ENCODE peak calls at places on chromosomes 5 and 9, in seven cellular contexts. C is body of pancreas; H is CD4-positive, alpha-beta memory T cell; T is effector memory CD4-positive, alpha-beta T cell; D is HCT116; Q is substantia nigra; Y is K562. G is an unnamed sample.
A peak's percentile ranks its signal among the peaks of the same experiment; 100 is the strongest.

GRCh38 chr9:93669116-93669957 is 93.0 kb downstream of the PHF2 start:
- DNase-seq in C (peak; percentile 9), H (no peak), T (no peak), D (no peak), Q (no peak), Y (no peak), G (no peak)

GRCh38 chr5:1185038-1185651 is 16.2 kb upstream of the SLC6A19 start:
- DNase-seq in C (no peak), H (no peak), T (no peak), D (no peak), Q (no peak), Y (no peak), G (no peak)

GRCh38 chr5:136364307-136364706 is 1.0 kb downstream of the TRPC7 start:
- DNase-seq in C (no peak), H (no peak), T (no peak), D (no peak), Q (no peak), Y (peak; percentile 32), G (no peak)

GRCh38 chr9:83130541-83130940 is 67.6 kb upstream of the RASEF start:
- DNase-seq in C (peak; percentile 32), H (no peak), T (no peak), D (no peak), Q (no peak), Y (no peak), G (no peak)

GRCh38 chr5:463301-463700 is 20.3 kb downstream of the EXOC3 start:
- DNase-seq in C (no peak), H (no peak), T (no peak), D (no peak), Q (no peak), Y (no peak), G (no peak)

GRCh38 chr9:87270241-87271234 is 227.1 kb upstream of the DAPK1 start:
- DNase-seq in C (peak; percentile 50), H (no peak), T (no peak), D (no peak), Q (no peak), Y (no peak), G (no peak)

GRCh38 chr5:170338933-170339779 is 41.6 kb upstream of the LCP2 start:
- DNase-seq in C (no peak), H (peak; percentile 72), T (peak; percentile 49), D (peak; percentile 13), Q (no peak), Y (peak; percentile 51), G (no peak)

GRCh38 chr5:142508630-142509425 is 177.1 kb downstream of the FGF1 start:
- DNase-seq in C (no peak), H (no peak), T (no peak), D (no peak), Q (no peak), Y (no peak), G (no peak)

GRCh38 chr9:113541019-113541900 is 77.7 kb downstream of the RGS3 start:
- DNase-seq in C (peak; percentile 45), H (no peak), T (no peak), D (peak; percentile 54), Q (peak; percentile 69), Y (peak; percentile 86), G (peak; percentile 33)

GRCh38 chr9:31210982-31211570 is 1173.4 kb upstream of the ACO1 start:
- DNase-seq in C (no peak), H (no peak), T (no peak), D (no peak), Q (no peak), Y (no peak), G (no peak)

GRCh38 chr5:96538831-96539250 is 105.8 kb upstream of the PCSK1 start:
- DNase-seq in C (no peak), H (peak; percentile 19), T (no peak), D (no peak), Q (no peak), Y (no peak), G (no peak)

GRCh38 chr9:89622933-89623861 is 18.4 kb downstream of the GADD45G start:
- DNase-seq in C (peak; percentile 75), H (no peak), T (no peak), D (no peak), Q (no peak), Y (no peak), G (no peak)

GRCh38 chr9:3916420-3916819 is 383.4 kb downstream of the GLIS3 start:
- DNase-seq in C (no peak), H (no peak), T (no peak), D (no peak), Q (no peak), Y (no peak), G (no peak)

GRCh38 chr9:116320180-116320799 is 166.7 kb downstream of the PAPPA start:
- DNase-seq in C (no peak), H (no peak), T (no peak), D (no peak), Q (no peak), Y (no peak), G (no peak)

GRCh38 chr5:95554647-95555548 is at the start of the genes ARSK and SKIC3:
- DNase-seq in C (peak; percentile 97), H (peak; percentile 98), T (peak; percentile 85), D (peak; percentile 98), Q (peak; percentile 96), Y (peak; percentile 86), G (peak; percentile 93)

GRCh38 chr9:127207734-127208410 is 56.7 kb upstream of the GARNL3 start:
- DNase-seq in C (no peak), H (no peak), T (no peak), D (no peak), Q (no peak), Y (no peak), G (no peak)

GRCh38 chr9:133246507-133247390 is 28.3 kb downstream of the ABO start:
- DNase-seq in C (no peak), H (no peak), T (no peak), D (no peak), Q (no peak), Y (no peak), G (no peak)

GRCh38 chr5:179267671-179268071 is 77.6 kb downstream of the ADAMTS2 start:
- DNase-seq in C (peak; percentile 9), H (no peak), T (no peak), D (no peak), Q (no peak), Y (no peak), G (no peak)

DNA sequence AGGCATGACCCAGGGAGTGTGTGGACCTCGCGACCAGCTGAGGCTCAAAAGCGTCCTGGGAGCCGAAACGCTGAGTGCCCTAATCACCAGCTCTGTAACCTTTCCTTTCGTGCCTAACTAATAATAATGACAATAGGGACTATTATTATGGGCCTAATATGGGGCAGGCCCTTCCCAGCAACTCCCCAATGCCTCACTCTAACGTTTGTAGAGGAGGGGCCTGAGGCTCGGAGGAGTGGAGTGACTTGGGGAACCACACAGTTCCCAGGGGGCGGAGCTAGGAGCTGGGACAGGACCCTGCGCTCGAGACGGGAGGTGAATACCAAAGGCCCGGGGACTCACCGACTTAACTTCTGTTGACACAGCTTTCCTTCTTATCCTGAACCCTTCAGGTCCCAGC is 922 bp upstream of the IER5L start:
- DNase-seq in C (no peak), H (no peak), T (no peak), D (no peak), Q (no peak), Y (peak; percentile 26), G (no peak)
- H3K27ac ChIP-seq in C (no peak overlapping the region), H (no peak overlapping the region), T (no peak overlapping the region), D (peak overlapping the region; percentile 98), Q (no peak overlapping the region), Y (no peak overlapping the region), G (no peak overlapping the region)

GRCh38 chr5:154755361-154756202 is at the start of gene LARP1:
- DNase-seq in C (peak; percentile 46), H (no peak), T (no peak), D (no peak), Q (no peak), Y (no peak), G (no peak)

GRCh38 chr5:154751854-154752253 is 3.3 kb upstream of the LARP1 start:
- DNase-seq in C (no peak), H (no peak), T (no peak), D (no peak), Q (no peak), Y (no peak), G (no peak)

GRCh38 chr5:154756203-154756870 is 1.2 kb downstream of the LARP1 start:
- DNase-seq in C (peak; percentile 63), H (no peak), T (peak; percentile 5), D (no peak), Q (peak; percentile 56), Y (peak; percentile 67), G (peak; percentile 48)

GRCh38 chr5:154754460-154755360 is 467 bp upstream of the LARP1 start:
- DNase-seq in C (peak; percentile 99), H (peak; percentile 99), T (peak; percentile 97), D (peak; percentile 97), Q (peak; percentile 97), Y (peak; percentile 94), G (peak; percentile 96)

DNA sequence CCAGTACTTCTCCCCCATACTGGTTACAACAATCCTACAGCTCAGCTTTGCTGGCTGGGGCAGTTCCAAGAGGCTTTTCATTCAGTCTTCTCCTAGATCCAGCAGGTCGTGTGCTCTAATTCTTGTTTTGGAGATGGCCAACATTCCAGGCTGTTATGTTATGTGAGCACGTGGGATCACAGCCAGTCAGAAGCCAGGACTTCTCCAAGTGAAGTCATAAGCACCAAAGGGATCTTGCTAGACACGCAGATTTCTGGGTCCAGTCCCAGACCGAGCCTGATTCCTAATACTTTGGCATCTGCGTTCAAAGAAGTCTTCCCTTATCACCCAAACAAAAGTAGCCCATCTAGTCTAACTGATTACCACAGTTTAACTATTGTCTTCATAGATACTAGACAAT is 1.4 kb upstream of the LARP1 start:
- DNase-seq in C (peak; percentile 72), H (no peak), T (no peak), D (no peak), Q (peak; percentile 33), Y (no peak), G (no peak)
- H3K27ac ChIP-seq in C (peak overlapping the region; percentile 98), H (peak overlapping the region; percentile 92), T (peak overlapping the region; percentile 87), D (peak overlapping the region; percentile 95), Q (no peak overlapping the region), Y (peak overlapping the region; percentile 99), G (peak overlapping the region; percentile 93)

DNA sequence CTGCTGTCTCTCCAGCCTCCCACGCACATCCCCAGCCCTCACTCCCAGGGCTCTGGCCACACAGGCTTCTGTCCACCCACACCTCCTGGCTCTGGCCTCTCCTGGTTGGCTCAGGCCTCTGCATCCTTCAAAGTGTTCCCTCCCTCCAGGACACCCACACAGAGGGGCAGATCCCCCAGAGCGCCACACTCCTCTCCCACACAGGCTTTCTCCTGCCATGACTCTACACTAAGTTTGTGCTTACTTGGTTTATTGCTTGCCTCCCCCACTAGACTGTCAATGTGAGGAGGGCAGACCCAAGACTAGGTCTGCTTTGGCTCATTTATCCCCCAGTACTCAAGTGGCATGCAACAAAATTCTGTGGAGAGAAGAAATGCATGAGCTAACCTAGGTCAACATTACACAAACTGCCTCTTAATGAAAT is 67.0 kb upstream of the SPOCK1 start:
- DNase-seq in C (no peak), H (no peak), T (no peak), D (no peak), Q (no peak), Y (peak; percentile 14), G (no peak)
- H3K27ac ChIP-seq in C (no peak overlapping the region), H (no peak overlapping the region), T (no peak overlapping the region), D (no peak overlapping the region), Q (no peak overlapping the region), Y (no peak overlapping the region), G (no peak overlapping the region)

DNA sequence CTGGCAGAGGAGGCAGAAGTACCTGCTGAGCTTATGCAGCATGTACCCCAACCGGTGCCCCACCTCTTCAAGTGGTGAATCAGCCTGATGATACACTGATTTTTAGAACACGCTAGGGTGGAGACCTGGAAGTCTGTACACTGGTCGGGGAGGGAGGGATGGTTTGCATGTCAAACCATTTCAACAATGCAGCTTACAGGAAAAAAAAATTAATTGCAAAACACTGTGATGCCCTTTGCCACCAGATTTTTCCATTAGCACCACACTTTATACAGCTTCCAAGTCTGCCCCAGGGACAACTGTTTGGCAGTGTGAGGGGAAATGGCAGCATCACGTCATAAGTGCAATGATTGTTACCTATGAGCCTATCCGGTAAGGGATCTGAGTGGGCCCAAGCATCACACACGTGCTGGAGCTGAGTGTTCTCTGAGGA is 155.1 kb upstream of the DMRT1 start:
- DNase-seq in C (no peak), H (no peak), T (no peak), D (no peak), Q (no peak), Y (no peak), G (no peak)
- H3K27ac ChIP-seq in C (peak overlapping the region; percentile 90), H (no peak overlapping the region), T (no peak overlapping the region), D (no peak overlapping the region), Q (no peak overlapping the region), Y (no peak overlapping the region), G (peak overlapping the region; percentile 68)

G was measured in caudate nucleus.